ENCODE peak calls at places on chromosomes 3 and 15, in nine cellular contexts. One of them, this sample, is unnamed.

GRCh38 chr15:30997270-30997669 is 5.8 kb upstream of the MTMR10 start:
- DNase-seq in kidney epithelial cell: no peak
- DNase-seq in stimulated activated CD8-positive, alpha-beta memory T cell treated with anti-CD3 and anti-CD28 coated beads, Interleukin-7, amount 100 ng/mL, for 1 hour: no peak
- DNase-seq in osteoblast: no peak
- DNase-seq in EH: no peak
- DNase-seq in cardiac muscle cell: no peak
- DNase-seq in ureter: no peak
- DNase-seq in EL: no peak
- DNase-seq in mesothelial cell of epicardium: no peak
- DNase-seq in this sample: no peak

GRCh38 chr15:81723758-81724157 is 322.1 kb downstream of the MEX3B start:
- DNase-seq in kidney epithelial cell: no peak
- DNase-seq in stimulated activated CD8-positive, alpha-beta memory T cell treated with anti-CD3 and anti-CD28 coated beads, Interleukin-7, amount 100 ng/mL, for 1 hour: no peak
- DNase-seq in osteoblast: no peak
- DNase-seq in EH: no peak
- DNase-seq in cardiac muscle cell: no peak
- DNase-seq in ureter: peak
- DNase-seq in EL: no peak
- DNase-seq in mesothelial cell of epicardium: no peak
- DNase-seq in this sample: no peak

GRCh38 chr3:134473868-134474546 is 11.8 kb downstream of the ANAPC13 start:
- DNase-seq in kidney epithelial cell: no peak
- DNase-seq in stimulated activated CD8-positive, alpha-beta memory T cell treated with anti-CD3 and anti-CD28 coated beads, Interleukin-7, amount 100 ng/mL, for 1 hour: peak
- DNase-seq in osteoblast: no peak
- DNase-seq in EH: peak
- DNase-seq in cardiac muscle cell: peak
- DNase-seq in ureter: peak
- DNase-seq in EL: peak
- DNase-seq in mesothelial cell of epicardium: peak
- DNase-seq in this sample: peak

GRCh38 chr3:30681276-30682211 is 75.1 kb downstream of the TGFBR2 start:
- DNase-seq in kidney epithelial cell: no peak
- DNase-seq in stimulated activated CD8-positive, alpha-beta memory T cell treated with anti-CD3 and anti-CD28 coated beads, Interleukin-7, amount 100 ng/mL, for 1 hour: no peak
- DNase-seq in osteoblast: no peak
- DNase-seq in EH: peak
- DNase-seq in cardiac muscle cell: no peak
- DNase-seq in ureter: no peak
- DNase-seq in EL: peak
- DNase-seq in mesothelial cell of epicardium: no peak
- DNase-seq in this sample: no peak

GRCh38 chr3:71973337-71974030 is 188.5 kb upstream of the PROK2 start:
- DNase-seq in kidney epithelial cell: no peak
- DNase-seq in stimulated activated CD8-positive, alpha-beta memory T cell treated with anti-CD3 and anti-CD28 coated beads, Interleukin-7, amount 100 ng/mL, for 1 hour: no peak
- DNase-seq in osteoblast: no peak
- DNase-seq in EH: no peak
- DNase-seq in cardiac muscle cell: peak
- DNase-seq in ureter: no peak
- DNase-seq in EL: no peak
- DNase-seq in mesothelial cell of epicardium: no peak
- DNase-seq in this sample: no peak

GRCh38 chr3:140176526-140176925 is 241.5 kb downstream of the CLSTN2 start:
- DNase-seq in kidney epithelial cell: no peak
- DNase-seq in stimulated activated CD8-positive, alpha-beta memory T cell treated with anti-CD3 and anti-CD28 coated beads, Interleukin-7, amount 100 ng/mL, for 1 hour: no peak
- DNase-seq in osteoblast: peak
- DNase-seq in EH: peak
- DNase-seq in cardiac muscle cell: no peak
- DNase-seq in ureter: no peak
- DNase-seq in EL: no peak
- DNase-seq in mesothelial cell of epicardium: no peak
- DNase-seq in this sample: no peak

GRCh38 chr3:143360244-143360643 is 240.7 kb downstream of the CHST2 start:
- DNase-seq in kidney epithelial cell: no peak
- DNase-seq in stimulated activated CD8-positive, alpha-beta memory T cell treated with anti-CD3 and anti-CD28 coated beads, Interleukin-7, amount 100 ng/mL, for 1 hour: no peak
- DNase-seq in osteoblast: no peak
- DNase-seq in EH: no peak
- DNase-seq in cardiac muscle cell: no peak
- DNase-seq in ureter: no peak
- DNase-seq in EL: no peak
- DNase-seq in mesothelial cell of epicardium: no peak
- DNase-seq in this sample: no peak

GRCh38 chr3:41502461-41502860 is 303.2 kb downstream of the CTNNB1 start:
- DNase-seq in kidney epithelial cell: no peak
- DNase-seq in stimulated activated CD8-positive, alpha-beta memory T cell treated with anti-CD3 and anti-CD28 coated beads, Interleukin-7, amount 100 ng/mL, for 1 hour: no peak
- DNase-seq in osteoblast: no peak
- DNase-seq in EH: no peak
- DNase-seq in cardiac muscle cell: no peak
- DNase-seq in ureter: no peak
- DNase-seq in EL: no peak
- DNase-seq in mesothelial cell of epicardium: no peak
- DNase-seq in this sample: no peak

GRCh38 chr15:39667382-39668127 is 86.7 kb downstream of the THBS1 start:
- DNase-seq in kidney epithelial cell: no peak
- DNase-seq in stimulated activated CD8-positive, alpha-beta memory T cell treated with anti-CD3 and anti-CD28 coated beads, Interleukin-7, amount 100 ng/mL, for 1 hour: no peak
- DNase-seq in osteoblast: no peak
- DNase-seq in EH: no peak
- DNase-seq in cardiac muscle cell: no peak
- DNase-seq in ureter: no peak
- DNase-seq in EL: no peak
- DNase-seq in mesothelial cell of epicardium: no peak
- DNase-seq in this sample: no peak

GRCh38 chr3:50474717-50475116 is 28.7 kb downstream of the CACNA2D2 start:
- DNase-seq in kidney epithelial cell: no peak
- DNase-seq in stimulated activated CD8-positive, alpha-beta memory T cell treated with anti-CD3 and anti-CD28 coated beads, Interleukin-7, amount 100 ng/mL, for 1 hour: no peak
- DNase-seq in osteoblast: peak
- DNase-seq in EH: peak
- DNase-seq in cardiac muscle cell: no peak
- DNase-seq in ureter: no peak
- DNase-seq in EL: peak
- DNase-seq in mesothelial cell of epicardium: no peak
- DNase-seq in this sample: no peak

GRCh38 chr15:67050522-67051087 is 14.8 kb upstream of the SMAD3 start:
- DNase-seq in kidney epithelial cell: no peak
- DNase-seq in stimulated activated CD8-positive, alpha-beta memory T cell treated with anti-CD3 and anti-CD28 coated beads, Interleukin-7, amount 100 ng/mL, for 1 hour: no peak
- DNase-seq in osteoblast: no peak
- DNase-seq in EH: no peak
- DNase-seq in cardiac muscle cell: no peak
- DNase-seq in ureter: no peak
- DNase-seq in EL: no peak
- DNase-seq in mesothelial cell of epicardium: no peak
- DNase-seq in this sample: peak

GRCh38 chr3:195046441-195046840 is 224.5 kb downstream of the XXYLT1 start:
- DNase-seq in kidney epithelial cell: no peak
- DNase-seq in stimulated activated CD8-positive, alpha-beta memory T cell treated with anti-CD3 and anti-CD28 coated beads, Interleukin-7, amount 100 ng/mL, for 1 hour: no peak
- DNase-seq in osteoblast: no peak
- DNase-seq in EH: no peak
- DNase-seq in cardiac muscle cell: no peak
- DNase-seq in ureter: no peak
- DNase-seq in EL: no peak
- DNase-seq in mesothelial cell of epicardium: no peak
- DNase-seq in this sample: no peak

GRCh38 chr3:54069961-54070360 is 52.4 kb upstream of the CACNA2D3 start:
- DNase-seq in kidney epithelial cell: no peak
- DNase-seq in stimulated activated CD8-positive, alpha-beta memory T cell treated with anti-CD3 and anti-CD28 coated beads, Interleukin-7, amount 100 ng/mL, for 1 hour: no peak
- DNase-seq in osteoblast: no peak
- DNase-seq in EH: no peak
- DNase-seq in cardiac muscle cell: no peak
- DNase-seq in ureter: no peak
- DNase-seq in EL: no peak
- DNase-seq in mesothelial cell of epicardium: no peak
- DNase-seq in this sample: no peak

GRCh38 chr3:139561959-139562676 is 22.6 kb upstream of the RBP1 start:
- DNase-seq in kidney epithelial cell: no peak
- DNase-seq in stimulated activated CD8-positive, alpha-beta memory T cell treated with anti-CD3 and anti-CD28 coated beads, Interleukin-7, amount 100 ng/mL, for 1 hour: no peak
- DNase-seq in osteoblast: no peak
- DNase-seq in EH: peak
- DNase-seq in cardiac muscle cell: peak
- DNase-seq in ureter: no peak
- DNase-seq in EL: no peak
- DNase-seq in mesothelial cell of epicardium: no peak
- DNase-seq in this sample: no peak

This sample was measured in ascending aorta.